ENCODE peak calls at places on chromosome 4, in five cellular contexts. X, R, B, C and V are unnamed samples. For H3K36me3, the result is how much of the 10 kb centered on the place peaks cover.

GRCh38 chr4:15238720-15239119 is 189.1 kb upstream of the C1QTNF7 start:
- DNase-seq in R (peak), X (peak), C (no peak), B (no peak), V (peak)

GRCh38 chr4:113173865-113174264 is 124.4 kb downstream of the ANK2 start:
- DNase-seq in R (no peak), B (no peak), C (no peak), X (no peak), V (no peak)

GRCh38 chr4:144633215-144633614 is 12.7 kb upstream of the HHIP start:
- DNase-seq in R (no peak), C (no peak), B (no peak), X (no peak), V (no peak)

GRCh38 chr4:139560396-139561084 is 4.5 kb upstream of the SETD7 start:
- DNase-seq in X (no peak), B (no peak), C (peak), R (no peak), V (peak)

GRCh38 chr4:188399834-188400233 is 260.6 kb downstream of the TRIML1 start:
- DNase-seq in R (no peak), X (no peak), B (no peak), C (no peak), V (no peak)

GRCh38 chr4:113695328-113696169 is 66.0 kb downstream of the CAMK2D start:
- DNase-seq in X (no peak), C (no peak), R (no peak), B (no peak), V (no peak)

GRCh38 chr4:10153161-10153560 is 36.6 kb upstream of the WDR1 start:
- DNase-seq in X (no peak), R (no peak), B (no peak), C (no peak), V (no peak)

GRCh38 chr4:121706595-121707021 is 9.8 kb upstream of the ANXA5 start:
- DNase-seq in C (no peak), R (no peak), X (no peak), B (no peak), V (no peak)

GRCh38 chr4:115851918-115852766 is 738.7 kb upstream of the NDST4 start:
- DNase-seq in X (peak), R (peak), C (peak), B (no peak), V (peak)

GRCh38 chr4:4268753-4269152 is 20.7 kb upstream of the TMEM128 start:
- DNase-seq in X (no peak), C (no peak), R (no peak), B (no peak), V (no peak)
- H3K36me3 ChIP-seq in X (under half), C (half or more), R (half or more), B (under half), V (under half)

GRCh38 chr4:152698012-152698499 is 18.3 kb upstream of the TMEM154 start:
- DNase-seq in R (no peak), C (no peak), X (no peak), B (no peak), V (no peak)
- H3K36me3 ChIP-seq in R (under half), C (under half), X (under half), B (under half), V (under half)

DNA sequence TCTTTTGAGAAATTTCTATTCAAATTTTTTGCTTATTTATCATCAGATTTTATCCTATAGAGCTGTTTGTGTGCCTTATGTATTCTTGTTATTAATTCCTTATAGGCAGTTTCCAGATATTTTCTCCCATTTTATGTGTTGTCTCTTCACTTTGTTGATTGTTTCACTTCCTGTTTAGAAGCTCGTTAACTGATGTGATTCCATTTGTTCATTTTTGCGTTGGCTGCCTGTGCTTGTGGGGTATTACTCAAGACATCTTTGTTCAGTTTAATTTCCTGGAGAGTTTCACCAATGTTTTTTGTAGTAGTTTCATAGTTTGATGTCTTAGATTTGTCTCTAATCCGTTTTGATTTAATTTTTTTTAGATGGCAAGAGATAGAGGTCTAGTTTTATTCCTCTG is 14.6 kb downstream of the ZNF718 start:
- DNase-seq in C (no peak), R (no peak), X (no peak), B (no peak), V (no peak)
- H3K36me3 ChIP-seq in C (half or more), R (half or more), X (under half), B (under half), V (half or more)

GRCh38 chr4:118727360-118727759 is 42.2 kb downstream of the METTL14 start:
- DNase-seq in C (no peak), B (no peak), X (no peak), R (no peak), V (no peak)
- H3K36me3 ChIP-seq in C (half or more), B (under half), X (half or more), R (under half), V (under half)

DNA sequence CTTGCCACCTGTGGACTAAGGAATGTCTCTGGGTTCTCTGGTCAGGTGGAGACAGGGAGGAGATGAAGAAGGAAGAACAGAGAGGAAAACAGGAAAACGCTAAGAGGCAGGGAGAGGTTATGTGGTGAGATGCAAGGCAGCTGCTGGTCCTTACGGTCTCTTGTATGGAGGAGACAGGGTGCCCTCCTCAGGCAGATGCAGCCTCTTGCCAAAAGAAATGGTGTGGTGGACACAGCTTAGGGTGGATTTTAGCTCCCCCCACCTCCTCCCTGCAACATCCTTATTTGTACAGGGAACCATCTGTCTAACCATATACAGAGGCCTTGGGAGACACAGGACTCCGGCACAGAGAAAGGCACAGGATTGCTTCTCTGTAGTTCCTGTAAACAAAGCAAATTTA is 9.7 kb downstream of the OCIAD2 start:
- DNase-seq in R (no peak), B (no peak), C (no peak), X (no peak), V (no peak)
- H3K36me3 ChIP-seq in R (under half), B (under half), C (half or more), X (under half), V (half or more)

GRCh38 chr4:173316060-173316459 is 18.1 kb downstream of the HMGB2 start:
- DNase-seq in C (no peak), R (no peak), X (no peak), B (no peak), V (no peak)
- H3K36me3 ChIP-seq in C (half or more), R (half or more), X (under half), B (under half), V (under half)

GRCh38 chr4:78481180-78481579 is 70.4 kb upstream of the ANXA3 start:
- DNase-seq in C (no peak), B (no peak), R (no peak), X (no peak), V (no peak)

GRCh38 chr4:78480286-78480685 is 71.3 kb upstream of the ANXA3 start:
- DNase-seq in R (no peak), C (no peak), X (no peak), B (no peak), V (no peak)

GRCh38 chr4:78477276-78477675 is 74.3 kb upstream of the ANXA3 start:
- DNase-seq in R (no peak), B (no peak), X (no peak), C (no peak), V (no peak)

GRCh38 chr4:78476108-78476704 is 75.4 kb upstream of the ANXA3 start:
- DNase-seq in X (no peak), C (no peak), B (no peak), R (no peak), V (no peak)

GRCh38 chr4:78478523-78478922 is 73.0 kb upstream of the ANXA3 start:
- DNase-seq in C (no peak), R (no peak), B (no peak), X (no peak), V (no peak)
- H3K36me3 ChIP-seq in C (under half), R (under half), B (under half), X (under half), V (under half)